ENCODE peak calls at places on chromosome 13, in four cellular contexts. M is heart right ventricle, Q is psoas muscle, L is gastrocnemius medialis. V is an unnamed sample.

GRCh38 chr13:97878421-97879375 is 74.8 kb upstream of the IPO5 start:
- DNase-seq in L (no peak), Q (no peak), M (no peak), V (no peak)

GRCh38 chr13:109309625-109310363 is 476.6 kb downstream of the IRS2 start:
- DNase-seq in M (no peak), Q (no peak), L (no peak), V (no peak)

GRCh38 chr13:110138009-110138699 is 168.8 kb downstream of the COL4A1 start:
- DNase-seq in Q (peak), M (peak), L (peak), V (peak)

GRCh38 chr13:80086304-80086721 is 254.6 kb downstream of the SPRY2 start:
- DNase-seq in Q (no peak), L (no peak), M (no peak), V (no peak)

GRCh38 chr13:33745370-33746324 is 72.3 kb upstream of the RFC3 start:
- DNase-seq in M (no peak), L (no peak), Q (no peak), V (no peak)

GRCh38 chr13:94470126-94470525 is 9.4 kb downstream of the DCT start:
- DNase-seq in M (no peak), Q (no peak), L (no peak), V (no peak)

GRCh38 chr13:98563071-98563470 is 13.8 kb downstream of the STK24 start:
- DNase-seq in Q (no peak), L (no peak), M (no peak), V (no peak)

GRCh38 chr13:64993514-64994164 is 2236.5 kb downstream of the PCDH9 start:
- DNase-seq in Q (no peak), L (no peak), M (no peak), V (no peak)

GRCh38 chr13:33401238-33401637 is 115.7 kb upstream of the STARD13 start:
- DNase-seq in M (peak), Q (no peak), L (no peak), V (no peak)

GRCh38 chr13:34751044-34751443 is 191.0 kb upstream of the NBEA start:
- DNase-seq in L (no peak), Q (no peak), M (no peak), V (no peak)

GRCh38 chr13:20983386-20983785 is 78.0 kb downstream of the LATS2 start:
- DNase-seq in L (no peak), M (no peak), Q (no peak), V (no peak)

GRCh38 chr13:113126265-113127150 is 3.9 kb downstream of the F10 start:
- DNase-seq in Q (no peak), L (no peak), M (no peak), V (no peak)

GRCh38 chr13:94595006-94595942 is 678 bp downstream of the TGDS start:
- DNase-seq in L (no peak), M (no peak), Q (peak), V (no peak)

GRCh38 chr13:41065098-41065497 is 3.8 kb downstream of the WBP4 start:
- DNase-seq in Q (no peak), L (no peak), M (no peak), V (no peak)

GRCh38 chr13:21060063-21060826 is 1.1 kb downstream of the LATS2 start:
- DNase-seq in M (peak), L (peak), Q (peak), V (no peak)

GRCh38 chr13:108993346-108993745 is 363.9 kb downstream of the MYO16 start:
- DNase-seq in Q (no peak), L (no peak), M (no peak), V (no peak)

GRCh38 chr13:113142876-113143275 is 15.6 kb upstream of the PROZ start:
- DNase-seq in Q (no peak), M (no peak), L (no peak), V (no peak)

GRCh38 chr13:97448503-97449251 is 14.7 kb downstream of the RAP2A start:
- DNase-seq in L (no peak), Q (no peak), M (no peak), V (no peak)

DNA sequence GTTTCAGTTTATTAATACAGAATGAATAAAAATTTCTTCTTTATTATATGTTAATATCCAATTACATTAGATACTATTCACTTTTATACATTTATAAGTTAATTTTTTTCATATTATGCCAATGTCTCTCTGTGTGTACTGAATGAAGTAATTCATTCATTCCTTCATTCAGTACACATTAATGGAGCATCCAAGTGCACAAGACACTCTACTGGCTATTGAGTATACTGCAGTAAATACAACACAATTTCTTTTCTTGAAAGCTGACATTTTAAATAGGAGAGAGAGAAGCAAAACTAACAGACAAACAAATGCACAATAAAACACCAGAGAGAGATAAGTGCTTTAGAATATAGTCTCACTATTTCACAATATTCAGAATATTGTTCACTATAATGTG is 1038.3 kb upstream of the SPRY2 start:
- DNase-seq in Q (no peak), L (no peak), M (no peak), V (no peak)
- TF ChIP-seq CTCF in Q (no peak), L (no peak), M (no peak), V (no peak)

GRCh38 chr13:76822691-76823267 is 63.4 kb downstream of the KCTD12 start:
- DNase-seq in M (no peak), L (no peak), Q (no peak), V (no peak)
- TF ChIP-seq CTCF in M (peak), L (no peak), Q (no peak), V (no peak)

GRCh38 chr13:78137404-78138142 is 218.9 kb upstream of the EDNRB start:
- DNase-seq in M (no peak), L (no peak), Q (no peak), V (no peak)
- TF ChIP-seq CTCF in M (peak), L (peak), Q (peak), V (no peak)

DNA sequence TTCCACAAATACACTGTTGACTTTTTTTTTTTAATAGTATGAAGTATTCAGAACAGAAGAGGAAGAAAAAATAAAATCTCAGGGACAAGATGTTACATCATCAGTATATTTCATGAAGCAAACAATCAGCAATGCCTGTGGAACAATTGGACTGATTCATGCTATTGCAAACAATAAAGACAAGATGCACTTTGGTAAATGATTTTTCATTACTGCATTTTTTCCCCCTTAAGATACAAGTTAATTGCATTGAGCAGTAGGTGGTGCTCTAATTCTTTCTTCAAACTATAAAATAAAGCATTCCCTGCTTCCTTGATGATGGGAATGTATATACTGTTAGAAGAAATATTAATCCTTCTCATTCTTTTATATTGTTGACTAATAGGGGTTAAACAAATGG is 17.1 kb downstream of the UCHL3 start:
- DNase-seq in L (no peak), M (no peak), Q (no peak), V (no peak)
- TF ChIP-seq CTCF in L (no peak), M (no peak), Q (peak), V (no peak)

GRCh38 chr13:54185101-54185500 is 1156.5 kb downstream of the OLFM4 start:
- DNase-seq in L (no peak), Q (no peak), M (no peak), V (no peak)
- TF ChIP-seq CTCF in L (no peak), Q (no peak), M (no peak), V (no peak)

DNA sequence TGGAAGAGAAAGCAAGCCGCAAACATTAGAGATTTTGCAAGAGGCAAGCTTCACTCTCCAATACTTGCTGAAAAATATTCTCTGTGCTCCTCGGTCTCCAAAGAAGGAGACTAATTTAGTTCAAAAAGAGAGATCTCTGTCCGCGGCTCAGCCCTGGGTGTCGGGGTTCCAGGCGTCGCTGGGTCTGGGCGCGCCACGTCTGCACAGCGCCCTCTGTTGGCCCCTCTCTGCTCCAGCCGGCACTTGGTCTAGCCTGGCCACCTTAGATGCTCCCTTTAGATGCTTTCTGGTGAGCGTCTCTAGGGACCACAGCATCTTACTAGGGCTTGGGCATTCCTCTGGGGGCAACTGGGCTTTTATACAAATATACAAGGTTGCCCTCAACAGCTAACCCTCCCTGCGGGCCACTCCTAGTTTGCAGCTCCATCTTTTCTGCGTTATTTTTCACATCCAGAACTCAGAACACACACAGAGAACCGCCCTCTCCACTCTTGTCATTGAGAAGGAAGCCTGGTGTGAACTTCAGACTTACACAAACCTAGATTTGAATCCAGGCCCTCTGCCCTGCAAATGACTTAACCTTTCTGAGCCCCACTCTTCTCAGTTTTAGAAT is 78.3 kb downstream of the CYSLTR2 start:
- DNase-seq in Q (peak), M (no peak), L (no peak), V (no peak)
- TF ChIP-seq CTCF in Q (peak), M (peak), L (peak), V (no peak)

V was measured in omental fat pad.